ENCODE peak calls at places on chromosomes 13 and 19, in seven cellular contexts. One of them, this sample, is unnamed. For H3K36me3 and H3K4me1, the result is how much of the 10 kb centered on the place peaks cover.

GRCh38 chr19:42538841-42539709 is 10.8 kb upstream of the CEACAM1 start:
- DNase-seq in left ventricle myocardium inferior: no peak
- DNase-seq in neuronal stem cell: no peak
- DNase-seq in Peyer's patch: peak
- DNase-seq in CD8-positive, alpha-beta T cell: no peak
- DNase-seq in CD8-positive, alpha-beta memory T cell: no peak
- DNase-seq in aorta: peak
- DNase-seq in this sample: no peak

GRCh38 chr19:15318241-15318691 is 14.1 kb downstream of the BRD4 start:
- DNase-seq in left ventricle myocardium inferior: no peak
- DNase-seq in neuronal stem cell: no peak
- DNase-seq in Peyer's patch: peak
- DNase-seq in CD8-positive, alpha-beta T cell: no peak
- DNase-seq in CD8-positive, alpha-beta memory T cell: no peak
- DNase-seq in aorta: no peak
- DNase-seq in this sample: peak

GRCh38 chr13:31209172-31209818 is 9.5 kb downstream of the B3GLCT start:
- DNase-seq in left ventricle myocardium inferior: peak
- DNase-seq in neuronal stem cell: no peak
- DNase-seq in Peyer's patch: no peak
- DNase-seq in CD8-positive, alpha-beta T cell: no peak
- DNase-seq in CD8-positive, alpha-beta memory T cell: peak
- DNase-seq in aorta: no peak
- DNase-seq in this sample: no peak

GRCh38 chr19:16957151-16957662 is 68.4 kb downstream of the F2RL3 start:
- DNase-seq in left ventricle myocardium inferior: no peak
- DNase-seq in neuronal stem cell: no peak
- DNase-seq in Peyer's patch: peak
- DNase-seq in CD8-positive, alpha-beta T cell: no peak
- DNase-seq in CD8-positive, alpha-beta memory T cell: no peak
- DNase-seq in aorta: no peak
- DNase-seq in this sample: no peak

GRCh38 chr13:37202264-37202663 is 96.8 kb upstream of the CSNK1A1L start:
- DNase-seq in left ventricle myocardium inferior: no peak
- DNase-seq in neuronal stem cell: no peak
- DNase-seq in Peyer's patch: no peak
- DNase-seq in CD8-positive, alpha-beta T cell: no peak
- DNase-seq in CD8-positive, alpha-beta memory T cell: no peak
- DNase-seq in aorta: no peak
- DNase-seq in this sample: no peak

GRCh38 chr13:94480672-94481145 is 1.2 kb upstream of the DCT start:
- DNase-seq in left ventricle myocardium inferior: peak
- DNase-seq in neuronal stem cell: no peak
- DNase-seq in Peyer's patch: no peak
- DNase-seq in CD8-positive, alpha-beta T cell: no peak
- DNase-seq in CD8-positive, alpha-beta memory T cell: no peak
- DNase-seq in aorta: peak
- DNase-seq in this sample: no peak

GRCh38 chr13:23608704-23609413 is 38.6 kb downstream of the TNFRSF19 start:
- DNase-seq in left ventricle myocardium inferior: peak
- DNase-seq in neuronal stem cell: no peak
- DNase-seq in Peyer's patch: peak
- DNase-seq in CD8-positive, alpha-beta T cell: no peak
- DNase-seq in CD8-positive, alpha-beta memory T cell: no peak
- DNase-seq in aorta: peak
- DNase-seq in this sample: no peak

GRCh38 chr19:8688930-8689329 is 9.7 kb downstream of the ACTL9 start:
- DNase-seq in left ventricle myocardium inferior: no peak
- DNase-seq in neuronal stem cell: no peak
- DNase-seq in Peyer's patch: no peak
- DNase-seq in CD8-positive, alpha-beta T cell: no peak
- DNase-seq in CD8-positive, alpha-beta memory T cell: no peak
- DNase-seq in aorta: no peak
- DNase-seq in this sample: no peak

GRCh38 chr19:43594710-43595604 is 977 bp downstream of the IRGQ start:
- DNase-seq in left ventricle myocardium inferior: no peak
- DNase-seq in neuronal stem cell: peak
- DNase-seq in Peyer's patch: peak
- DNase-seq in CD8-positive, alpha-beta T cell: peak
- DNase-seq in CD8-positive, alpha-beta memory T cell: peak
- DNase-seq in aorta: peak
- DNase-seq in this sample: peak

GRCh38 chr13:26718146-26718545 is 42.4 kb downstream of the GPR12 start:
- DNase-seq in left ventricle myocardium inferior: no peak
- DNase-seq in neuronal stem cell: no peak
- DNase-seq in Peyer's patch: no peak
- DNase-seq in CD8-positive, alpha-beta T cell: no peak
- DNase-seq in CD8-positive, alpha-beta memory T cell: no peak
- DNase-seq in aorta: no peak
- DNase-seq in this sample: no peak

GRCh38 chr13:27813826-27814225 is 21.5 kb downstream of the GSX1 start:
- DNase-seq in left ventricle myocardium inferior: no peak
- DNase-seq in neuronal stem cell: no peak
- DNase-seq in Peyer's patch: no peak
- DNase-seq in CD8-positive, alpha-beta T cell: no peak
- DNase-seq in CD8-positive, alpha-beta memory T cell: no peak
- DNase-seq in aorta: no peak
- DNase-seq in this sample: no peak

GRCh38 chr19:51458899-51459592 is 792 bp upstream of the SIGLEC8 start:
- DNase-seq in left ventricle myocardium inferior: no peak
- DNase-seq in neuronal stem cell: no peak
- DNase-seq in Peyer's patch: no peak
- DNase-seq in CD8-positive, alpha-beta T cell: no peak
- DNase-seq in CD8-positive, alpha-beta memory T cell: no peak
- DNase-seq in aorta: no peak
- DNase-seq in this sample: no peak

GRCh38 chr19:5340637-5341447 is at the start of gene PTPRS:
- DNase-seq in left ventricle myocardium inferior: peak
- DNase-seq in neuronal stem cell: peak
- DNase-seq in Peyer's patch: peak
- DNase-seq in CD8-positive, alpha-beta T cell: peak
- DNase-seq in CD8-positive, alpha-beta memory T cell: peak
- DNase-seq in aorta: peak
- DNase-seq in this sample: peak

GRCh38 chr13:62512194-62513141 is 1096.8 kb upstream of the PCDH20 start:
- DNase-seq in left ventricle myocardium inferior: no peak
- DNase-seq in neuronal stem cell: peak
- DNase-seq in Peyer's patch: no peak
- DNase-seq in CD8-positive, alpha-beta T cell: no peak
- DNase-seq in CD8-positive, alpha-beta memory T cell: no peak
- DNase-seq in aorta: no peak
- DNase-seq in this sample: no peak

GRCh38 chr13:21837841-21838551 is 167.1 kb downstream of the FGF9 start:
- DNase-seq in left ventricle myocardium inferior: no peak
- DNase-seq in neuronal stem cell: no peak
- DNase-seq in Peyer's patch: no peak
- DNase-seq in CD8-positive, alpha-beta T cell: no peak
- DNase-seq in CD8-positive, alpha-beta memory T cell: no peak
- DNase-seq in aorta: no peak
- DNase-seq in this sample: no peak

GRCh38 chr13:97328222-97328790 is 105.7 kb upstream of the RAP2A start:
- DNase-seq in left ventricle myocardium inferior: no peak
- DNase-seq in neuronal stem cell: peak
- DNase-seq in Peyer's patch: no peak
- DNase-seq in CD8-positive, alpha-beta T cell: no peak
- DNase-seq in CD8-positive, alpha-beta memory T cell: no peak
- DNase-seq in aorta: no peak
- DNase-seq in this sample: no peak

GRCh38 chr19:52190679-52191293 is 934 bp downstream of the PPP2R1A start:
- DNase-seq in left ventricle myocardium inferior: no peak
- DNase-seq in neuronal stem cell: peak
- DNase-seq in Peyer's patch: peak
- DNase-seq in CD8-positive, alpha-beta T cell: no peak
- DNase-seq in CD8-positive, alpha-beta memory T cell: no peak
- DNase-seq in aorta: peak
- DNase-seq in this sample: no peak

GRCh38 chr19:8702350-8702749 is 3.8 kb upstream of the ACTL9 start:
- DNase-seq in left ventricle myocardium inferior: no peak
- DNase-seq in neuronal stem cell: no peak
- DNase-seq in Peyer's patch: no peak
- DNase-seq in CD8-positive, alpha-beta T cell: peak
- DNase-seq in CD8-positive, alpha-beta memory T cell: peak
- DNase-seq in aorta: no peak
- DNase-seq in this sample: no peak

GRCh38 chr19:29260477-29261317 is 47.7 kb upstream of the UQCRFS1 start:
- DNase-seq in left ventricle myocardium inferior: no peak
- DNase-seq in neuronal stem cell: peak
- DNase-seq in Peyer's patch: no peak
- DNase-seq in CD8-positive, alpha-beta T cell: no peak
- DNase-seq in CD8-positive, alpha-beta memory T cell: no peak
- DNase-seq in aorta: no peak
- DNase-seq in this sample: no peak

GRCh38 chr13:52128714-52129700 is at the start of gene NEK5:
- DNase-seq in left ventricle myocardium inferior: peak
- DNase-seq in neuronal stem cell: peak
- DNase-seq in Peyer's patch: peak
- DNase-seq in CD8-positive, alpha-beta T cell: peak
- DNase-seq in CD8-positive, alpha-beta memory T cell: peak
- DNase-seq in aorta: peak
- DNase-seq in this sample: peak

GRCh38 chr13:58476176-58476575 is 844.6 kb downstream of the PCDH17 start:
- DNase-seq in left ventricle myocardium inferior: no peak
- DNase-seq in neuronal stem cell: peak
- DNase-seq in Peyer's patch: no peak
- DNase-seq in CD8-positive, alpha-beta T cell: no peak
- DNase-seq in CD8-positive, alpha-beta memory T cell: no peak
- DNase-seq in aorta: no peak
- DNase-seq in this sample: no peak

DNA sequence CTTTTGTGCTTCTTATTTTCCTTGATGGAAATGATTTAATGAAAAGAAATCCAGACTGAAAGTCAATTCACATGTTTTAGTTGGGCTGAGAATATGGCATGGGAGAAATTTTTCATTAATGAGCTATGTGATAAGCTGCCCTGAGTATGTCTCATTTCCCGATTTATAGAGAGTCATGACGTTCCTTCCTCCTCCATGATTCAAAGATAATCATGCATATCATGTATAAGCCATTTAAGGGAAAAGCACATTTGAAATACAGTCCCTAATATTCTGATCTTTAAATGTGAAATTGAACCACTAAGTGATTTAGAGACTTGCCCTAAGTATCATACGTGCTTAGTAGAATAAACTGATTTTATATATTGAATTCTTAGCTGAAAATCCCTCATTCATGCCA is 840.9 kb downstream of the PCDH17 start:
- DNase-seq in left ventricle myocardium inferior: no peak
- DNase-seq in neuronal stem cell: no peak
- DNase-seq in Peyer's patch: no peak
- DNase-seq in CD8-positive, alpha-beta T cell: no peak
- DNase-seq in CD8-positive, alpha-beta memory T cell: no peak
- DNase-seq in aorta: no peak
- DNase-seq in this sample: no peak
- H3K27ac ChIP-seq in left ventricle myocardium inferior: no peak
- H3K27ac ChIP-seq in neuronal stem cell: no peak
- H3K27ac ChIP-seq in Peyer's patch: no peak
- H3K27ac ChIP-seq in CD8-positive, alpha-beta T cell: no peak
- H3K27ac ChIP-seq in CD8-positive, alpha-beta memory T cell: no peak
- H3K27ac ChIP-seq in aorta: no peak
- H3K27ac ChIP-seq in this sample: no peak

DNA sequence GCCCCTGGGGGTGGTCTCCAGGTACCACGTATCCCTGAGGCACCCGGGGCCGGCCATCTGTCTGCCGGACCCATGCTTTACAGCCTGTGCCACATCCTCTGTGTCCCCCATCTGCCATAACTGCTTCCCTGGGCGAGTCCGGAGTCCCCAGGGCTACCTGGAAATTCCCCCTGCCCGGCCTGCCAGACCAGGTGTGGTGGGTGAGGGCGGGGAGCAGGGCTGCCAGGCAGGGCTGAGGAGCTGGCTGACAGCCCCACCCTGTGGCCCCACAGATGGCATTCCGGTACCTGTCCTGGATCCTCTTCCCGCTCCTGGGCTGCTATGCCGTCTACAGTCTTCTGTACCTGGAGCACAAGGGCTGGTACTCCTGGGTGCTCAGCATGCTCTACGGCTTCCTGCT is 10.3 kb upstream of the RELB start:
- DNase-seq in left ventricle myocardium inferior: no peak
- DNase-seq in neuronal stem cell: no peak
- DNase-seq in Peyer's patch: no peak
- DNase-seq in CD8-positive, alpha-beta T cell: no peak
- DNase-seq in CD8-positive, alpha-beta memory T cell: no peak
- DNase-seq in aorta: no peak
- DNase-seq in this sample: no peak
- H3K36me3 ChIP-seq in left ventricle myocardium inferior: half or more
- H3K36me3 ChIP-seq in neuronal stem cell: under half
- H3K36me3 ChIP-seq in Peyer's patch: under half
- H3K36me3 ChIP-seq in CD8-positive, alpha-beta T cell: under half
- H3K36me3 ChIP-seq in CD8-positive, alpha-beta memory T cell: under half
- H3K36me3 ChIP-seq in aorta: under half
- H3K36me3 ChIP-seq in this sample: under half

DNA sequence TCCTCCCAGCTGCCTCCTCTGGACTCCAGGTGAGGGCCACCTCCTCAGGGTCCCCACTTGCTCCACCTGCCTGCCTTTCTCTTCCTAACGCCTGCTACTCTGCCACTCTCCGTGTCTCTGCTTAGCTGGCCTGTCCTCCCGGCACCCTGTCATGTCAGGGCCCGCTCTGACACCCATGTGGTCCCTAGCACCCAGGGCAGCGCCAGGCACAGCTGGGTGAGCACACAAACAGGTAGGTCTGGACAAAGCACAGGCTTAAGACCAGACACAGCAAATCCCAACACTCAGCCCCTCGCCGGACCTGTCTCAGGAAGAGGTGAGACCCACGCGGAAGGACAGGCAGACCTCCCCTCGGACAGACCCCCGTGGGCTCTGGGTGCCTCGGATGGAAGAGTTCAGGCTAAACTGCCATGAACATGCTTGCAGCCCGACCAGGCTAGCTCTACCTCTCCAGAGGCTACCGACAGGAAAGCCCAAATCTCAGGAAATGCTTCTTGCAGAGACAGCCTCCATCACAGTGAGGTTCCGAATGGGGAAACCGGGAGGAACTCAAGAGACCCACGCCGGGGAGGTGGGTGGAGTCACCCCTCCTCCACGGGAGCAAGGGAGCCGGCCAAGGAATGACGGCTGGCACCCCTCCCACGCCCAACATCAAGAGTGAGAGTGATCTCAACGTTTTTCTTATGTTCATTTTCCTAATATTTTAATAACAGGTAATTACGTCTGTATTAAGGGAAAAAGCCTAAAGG is 12.5 kb downstream of the ZNF787 start:
- DNase-seq in left ventricle myocardium inferior: peak
- DNase-seq in neuronal stem cell: no peak
- DNase-seq in Peyer's patch: no peak
- DNase-seq in CD8-positive, alpha-beta T cell: no peak
- DNase-seq in CD8-positive, alpha-beta memory T cell: no peak
- DNase-seq in aorta: peak
- DNase-seq in this sample: no peak
- H3K4me1 ChIP-seq in left ventricle myocardium inferior: half or more
- H3K4me1 ChIP-seq in neuronal stem cell: under half
- H3K4me1 ChIP-seq in Peyer's patch: under half
- H3K4me1 ChIP-seq in CD8-positive, alpha-beta T cell: under half
- H3K4me1 ChIP-seq in CD8-positive, alpha-beta memory T cell: under half
- H3K4me1 ChIP-seq in aorta: under half
- H3K4me1 ChIP-seq in this sample: under half

DNA sequence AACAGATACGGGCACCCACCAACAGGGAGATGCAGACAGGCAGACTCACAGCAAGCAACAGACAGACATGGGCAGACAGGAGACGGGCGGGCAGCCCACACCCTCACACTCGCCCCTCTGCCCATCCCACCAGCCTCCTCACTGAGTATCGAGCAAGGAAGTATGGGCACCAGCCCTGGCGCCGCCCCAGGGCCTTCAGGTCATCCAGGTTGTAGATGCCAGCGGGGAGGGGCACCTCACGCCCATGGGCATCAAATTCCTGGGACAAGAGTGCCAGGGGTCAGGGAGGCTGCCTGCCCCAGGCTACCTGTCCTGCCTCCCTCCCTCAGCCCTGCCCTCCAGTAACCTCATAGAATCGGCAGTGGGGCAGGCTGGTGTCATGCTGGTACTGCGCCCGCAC is 5.7 kb downstream of the ERCC2 start:
- DNase-seq in left ventricle myocardium inferior: no peak
- DNase-seq in neuronal stem cell: no peak
- DNase-seq in Peyer's patch: no peak
- DNase-seq in CD8-positive, alpha-beta T cell: no peak
- DNase-seq in CD8-positive, alpha-beta memory T cell: no peak
- DNase-seq in aorta: no peak
- DNase-seq in this sample: no peak
- H3K27ac ChIP-seq in left ventricle myocardium inferior: no peak
- H3K27ac ChIP-seq in neuronal stem cell: no peak
- H3K27ac ChIP-seq in Peyer's patch: no peak
- H3K27ac ChIP-seq in CD8-positive, alpha-beta T cell: no peak
- H3K27ac ChIP-seq in CD8-positive, alpha-beta memory T cell: no peak
- H3K27ac ChIP-seq in aorta: no peak
- H3K27ac ChIP-seq in this sample: no peak